ENCODE peak calls at places on chromosomes 6 and 20, in five cellular contexts. F is activated CD8-positive, alpha-beta memory T cell treated with anti-CD3 and anti-CD28 coated beads, Interleukin-2, amount 50 U/mL, for 48 hours; B is activated CD4-positive, alpha-beta T cell treated with anti-CD3 and anti-CD28 coated beads, Interleukin-2, amount 50 U/mL, for 48 hours; H is IMR-90; O is spleen. G is an unnamed sample.
A peak's percentile ranks its signal among the peaks of the same experiment; 100 is the strongest.

GRCh38 chr6:30876039-30876730 is 8.1 kb upstream of the DDR1 start:
- DNase-seq in O (no peak), B (no peak), F (no peak), H (peak; percentile 75), G (no peak)

GRCh38 chr20:50783390-50783789 is 11.5 kb upstream of the BCAS4 start:
- DNase-seq in B (no peak), H (no peak), O (peak; percentile 32), F (no peak), G (no peak)

GRCh38 chr6:158545043-158545966 is 14.6 kb upstream of the TMEM181 start:
- DNase-seq in O (peak; percentile 74), H (no peak), B (no peak), F (peak; percentile 20), G (no peak)

GRCh38 chr20:34604980-34605788 is 46.7 kb downstream of the MAP1LC3A start:
- DNase-seq in F (no peak), O (no peak), B (no peak), H (peak; percentile 83), G (peak; percentile 11)

GRCh38 chr6:108781419-108782110 is 66.7 kb upstream of the ARMC2 start:
- DNase-seq in O (no peak), B (peak; percentile 24), F (no peak), H (peak; percentile 12), G (no peak)

GRCh38 chr6:154567695-154568220 is 57.3 kb upstream of the CNKSR3 start:
- DNase-seq in O (no peak), B (no peak), F (no peak), H (no peak), G (no peak)

GRCh38 chr20:52552181-52552872 is 360.7 kb upstream of the ZFP64 start:
- DNase-seq in F (no peak), B (no peak), O (no peak), H (peak; percentile 66), G (no peak)

GRCh38 chr6:42417641-42418112 is 34.0 kb downstream of the TRERF1 start:
- DNase-seq in F (peak; percentile 69), O (peak; percentile 66), B (peak; percentile 55), H (no peak), G (no peak)

GRCh38 chr20:50320005-50320909 is 129.6 kb downstream of the CEBPB start:
- DNase-seq in F (no peak), B (no peak), O (peak; percentile 27), H (no peak), G (no peak)

GRCh38 chr20:53040678-53041674 is 68.8 kb downstream of the TSHZ2 start:
- DNase-seq in H (no peak), F (no peak), O (no peak), B (no peak), G (no peak)

GRCh38 chr6:1838604-1839003 is 228.9 kb downstream of the FOXC1 start:
- DNase-seq in F (no peak), H (peak; percentile 51), B (no peak), O (no peak), G (no peak)

GRCh38 chr6:119126826-119127225 is 48.4 kb upstream of the FAM184A start:
- DNase-seq in H (no peak), O (no peak), F (no peak), B (no peak), G (no peak)

GRCh38 chr6:22343864-22344263 is 47.0 kb upstream of the PRL start:
- DNase-seq in H (no peak), F (no peak), O (no peak), B (no peak), G (no peak)

GRCh38 chr6:10193321-10193720 is 221.6 kb downstream of the TFAP2A start:
- DNase-seq in O (no peak), F (no peak), B (no peak), H (no peak), G (no peak)

GRCh38 chr6:117496383-117496990 is 14.0 kb downstream of the DCBLD1 start:
- DNase-seq in B (no peak), F (no peak), O (no peak), H (peak; percentile 90), G (no peak)

GRCh38 chr20:51541189-51542032 is 1.1 kb downstream of the NFATC2 start:
- DNase-seq in O (peak; percentile 89), F (peak; percentile 86), H (peak; percentile 22), B (peak; percentile 88), G (no peak)

GRCh38 chr6:129598244-129599187 is 111.5 kb downstream of the ARHGAP18 start:
- DNase-seq in O (no peak), B (no peak), H (peak; percentile 84), F (no peak), G (no peak)